ENCODE peak calls at places on chromosomes 3 and 15, in eight cellular contexts. I, P, W, E, A, Q, M and C are unnamed samples.

GRCh38 chr3:101567528-101568317 is 6.1 kb downstream of the TRMT10C start:
- DNase-seq in I (no peak), P (no peak), W (no peak), E (peak), A (no peak), Q (no peak), M (no peak), C (no peak)

GRCh38 chr3:46905191-46905560 is 27.7 kb downstream of the PTH1R start:
- DNase-seq in I (no peak), P (no peak), W (no peak), E (no peak), A (peak), Q (no peak), M (no peak), C (no peak)

GRCh38 chr3:195895078-195895899 is 13.1 kb downstream of the TNK2 start:
- DNase-seq in I (peak), P (no peak), W (no peak), E (no peak), A (peak), Q (no peak), M (peak), C (no peak)

GRCh38 chr3:123289336-123290106 is 87.8 kb downstream of the SEC22A start:
- DNase-seq in I (no peak), P (no peak), W (peak), E (no peak), A (no peak), Q (no peak), M (no peak), C (no peak)

GRCh38 chr3:158918008-158918407 is 116.2 kb downstream of the MFSD1 start:
- DNase-seq in I (peak), P (no peak), W (no peak), E (peak), A (no peak), Q (peak), M (peak), C (peak)

GRCh38 chr3:71533588-71533987 is 49.9 kb downstream of the FOXP1 start:
- DNase-seq in I (no peak), P (no peak), W (no peak), E (no peak), A (no peak), Q (no peak), M (no peak), C (no peak)

GRCh38 chr3:42179110-42179725 is 86.8 kb downstream of the CCK start:
- DNase-seq in I (peak), P (no peak), W (no peak), E (peak), A (peak), Q (no peak), M (no peak), C (no peak)

GRCh38 chr15:50321680-50322079 is 33.3 kb downstream of the GABPB1 start:
- DNase-seq in I (no peak), P (no peak), W (no peak), E (no peak), A (no peak), Q (no peak), M (no peak), C (no peak)

GRCh38 chr15:44718927-44719292 is 7.6 kb downstream of the B2M start:
- DNase-seq in I (no peak), P (no peak), W (no peak), E (no peak), A (no peak), Q (no peak), M (no peak), C (no peak)

GRCh38 chr15:93179704-93180103 is 90.7 kb upstream of the RGMA start:
- DNase-seq in I (no peak), P (no peak), W (peak), E (peak), A (no peak), Q (no peak), M (no peak), C (no peak)

GRCh38 chr3:119652306-119653033 is 7.9 kb downstream of the POPDC2 start:
- DNase-seq in I (no peak), P (no peak), W (no peak), E (no peak), A (peak), Q (no peak), M (no peak), C (no peak)

GRCh38 chr3:128340198-128340903 is 126.3 kb downstream of the DNAJB8 start:
- DNase-seq in I (no peak), P (no peak), W (no peak), E (no peak), A (no peak), Q (no peak), M (no peak), C (no peak)

GRCh38 chr3:171110715-171111114 is 84.2 kb upstream of the SLC2A2 start:
- DNase-seq in I (no peak), P (no peak), W (no peak), E (no peak), A (no peak), Q (no peak), M (no peak), C (no peak)

GRCh38 chr3:53097887-53098286 is 32.3 kb downstream of the RFT1 start:
- DNase-seq in I (no peak), P (no peak), W (no peak), E (no peak), A (no peak), Q (no peak), M (no peak), C (no peak)

GRCh38 chr15:56425976-56426375 is 39.0 kb downstream of the MNS1 start:
- DNase-seq in I (no peak), P (no peak), W (no peak), E (no peak), A (no peak), Q (no peak), M (no peak), C (no peak)

GRCh38 chr15:64619880-64620839 is 155.2 kb downstream of the RBPMS2 start:
- DNase-seq in I (no peak), P (no peak), W (no peak), E (peak), A (no peak), Q (no peak), M (no peak), C (no peak)

GRCh38 chr3:117150628-117151027 is 441.0 kb downstream of the TUSC7 start:
- DNase-seq in I (no peak), P (no peak), W (no peak), E (no peak), A (no peak), Q (no peak), M (no peak), C (no peak)

GRCh38 chr3:105722943-105723556 is 145.8 kb downstream of the CBLB start:
- DNase-seq in I (no peak), P (no peak), W (no peak), E (no peak), A (no peak), Q (no peak), M (no peak), C (no peak)

GRCh38 chr3:127851899-127852298 is 29.6 kb upstream of the MGLL start:
- DNase-seq in I (no peak), P (no peak), W (no peak), E (no peak), A (no peak), Q (no peak), M (no peak), C (no peak)

GRCh38 chr3:134274571-134274970 is 23.9 kb upstream of the RYK start:
- DNase-seq in I (no peak), P (no peak), W (no peak), E (no peak), A (no peak), Q (no peak), M (no peak), C (no peak)

GRCh38 chr3:115217678-115218451 is 70.8 kb upstream of the ZBTB20 start:
- DNase-seq in I (peak), P (no peak), W (no peak), E (peak), A (no peak), Q (peak), M (peak), C (peak)

GRCh38 chr3:40869013-40869412 is 330.3 kb upstream of the CTNNB1 start:
- DNase-seq in I (no peak), P (no peak), W (no peak), E (no peak), A (no peak), Q (no peak), M (no peak), C (no peak)

GRCh38 chr3:43279082-43279481 is 7.3 kb upstream of the SNRK start:
- DNase-seq in I (no peak), P (no peak), W (no peak), E (no peak), A (no peak), Q (no peak), M (no peak), C (no peak)

GRCh38 chr3:139939681-139940190 is 4.8 kb downstream of the CLSTN2 start:
- DNase-seq in I (no peak), P (no peak), W (no peak), E (no peak), A (no peak), Q (no peak), M (no peak), C (no peak)

GRCh38 chr15:77421370-77421700 is 647 bp downstream of the HMG20A start:
- DNase-seq in I (no peak), P (no peak), W (no peak), E (no peak), A (no peak), Q (no peak), M (peak), C (peak)

GRCh38 chr3:125443923-125444322 is 68.8 kb upstream of the ZNF148 start:
- DNase-seq in I (no peak), P (no peak), W (no peak), E (peak), A (no peak), Q (no peak), M (no peak), C (no peak)

GRCh38 chr15:66802087-66803001 is 100.3 kb downstream of the SMAD6 start:
- DNase-seq in I (no peak), P (no peak), W (no peak), E (peak), A (no peak), Q (no peak), M (no peak), C (no peak)

GRCh38 chr3:150365132-150365604 is 42.9 kb upstream of the TSC22D2 start:
- DNase-seq in I (no peak), P (no peak), W (no peak), E (peak), A (no peak), Q (no peak), M (no peak), C (no peak)

GRCh38 chr3:63328386-63328785 is 50.3 kb downstream of the SYNPR start:
- DNase-seq in I (no peak), P (no peak), W (no peak), E (peak), A (no peak), Q (no peak), M (no peak), C (no peak)

GRCh38 chr3:10170915-10171478 is 6.3 kb downstream of the IRAK2 start:
- DNase-seq in I (no peak), P (no peak), W (no peak), E (no peak), A (no peak), Q (no peak), M (no peak), C (no peak)